ENCODE peak calls at places on chromosome 3, in nine cellular contexts. X is adipocyte, O is keratinocyte, N is GM23248, D is neuronal stem cell, B is astrocyte, S is NT2/D1, C is IMR-90, Q is endothelial cell of umbilical vein. E is an unnamed sample.

GRCh38 chr3:36701903-36702374 is 62.4 kb downstream of the DCLK3 start:
- DNase-seq in X (no peak), O (peak; percentile 44), N (peak; percentile 94), D (no peak), B (peak; percentile 90), S (no peak), C (peak; percentile 96), Q (peak; percentile 19), E (no peak)

GRCh38 chr3:12679468-12679867 is 15.6 kb upstream of the RAF1 start:
- DNase-seq in X (peak; percentile 84), O (no peak), N (peak; percentile 92), D (no peak), B (peak; percentile 58), S (no peak), C (peak; percentile 94), Q (no peak), E (no peak)

GRCh38 chr3:123881771-123882170 is 2.4 kb downstream of the MYLK start:
- DNase-seq in X (no peak), O (no peak), N (no peak), D (no peak), B (no peak), S (no peak), C (no peak), Q (no peak), E (no peak)

GRCh38 chr3:127820871-127821853 is 1.2 kb downstream of the MGLL start:
- DNase-seq in X (peak; percentile 35), O (no peak), N (peak; percentile 39), D (no peak), B (no peak), S (no peak), C (peak; percentile 56), Q (peak; percentile 57), E (no peak)

GRCh38 chr3:27542469-27542868 is 58.3 kb upstream of the SLC4A7 start:
- DNase-seq in X (no peak), O (no peak), N (no peak), D (no peak), B (no peak), S (no peak), C (no peak), Q (no peak), E (no peak)

GRCh38 chr3:194631696-194632095 is 1.5 kb downstream of the TMEM44 start:
- DNase-seq in X (no peak), O (no peak), N (no peak), D (no peak), B (no peak), S (no peak), C (no peak), Q (no peak), E (no peak)

GRCh38 chr3:15360786-15361493 is 28.6 kb upstream of the SH3BP5 start:
- DNase-seq in X (peak; percentile 83), O (no peak), N (peak; percentile 72), D (no peak), B (peak; percentile 85), S (no peak), C (peak; percentile 77), Q (peak; percentile 76), E (no peak)

GRCh38 chr3:57252404-57252803 is 24.9 kb downstream of the APPL1 start:
- DNase-seq in X (peak; percentile 13), O (no peak), N (no peak), D (no peak), B (no peak), S (no peak), C (no peak), Q (no peak), E (no peak)

GRCh38 chr3:33577173-33577572 is 137.0 kb upstream of the UBP1 start:
- DNase-seq in X (no peak), O (no peak), N (no peak), D (no peak), B (no peak), S (no peak), C (no peak), Q (no peak), E (no peak)

GRCh38 chr3:195900426-195901355 is 7.7 kb downstream of the TNK2 start:
- DNase-seq in X (no peak), O (no peak), N (peak; percentile 49), D (no peak), B (peak; percentile 66), S (no peak), C (peak; percentile 54), Q (no peak), E (no peak)
- H3K9ac ChIP-seq in X (no peak overlapping the region), O (peak overlapping the region; percentile 15), N (no peak overlapping the region), D (no peak overlapping the region), B (peak overlapping the region; percentile 27), S (no peak overlapping the region), C (no peak overlapping the region), Q (no peak overlapping the region), E (no peak overlapping the region)

DNA sequence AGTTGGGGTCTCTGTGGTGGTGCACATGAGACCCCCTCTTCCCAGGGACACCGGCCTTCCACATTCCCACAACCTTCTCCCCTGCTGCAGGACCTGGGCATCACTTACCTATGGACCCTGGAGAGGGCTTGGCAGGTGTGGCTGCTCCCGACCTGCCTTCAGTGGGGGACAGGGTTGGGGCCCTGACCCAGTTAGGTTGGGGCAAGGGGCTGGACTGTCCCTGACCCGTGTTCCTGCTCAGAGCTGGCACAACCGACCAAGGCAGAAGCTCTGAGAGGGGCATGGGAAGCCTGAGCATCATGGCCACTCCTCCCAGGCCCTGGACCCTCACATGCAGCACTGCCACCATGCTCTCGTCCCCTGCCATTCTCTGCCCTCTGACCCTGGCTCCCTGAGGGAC is 6.1 kb downstream of the NBEAL2 start:
- DNase-seq in X (no peak), O (no peak), N (no peak), D (no peak), B (no peak), S (no peak), C (no peak), Q (no peak), E (no peak)
- H3K9ac ChIP-seq in X (no peak overlapping the region), O (no peak overlapping the region), N (no peak overlapping the region), D (no peak overlapping the region), B (no peak overlapping the region), S (no peak overlapping the region), C (no peak overlapping the region), Q (no peak overlapping the region), E (no peak overlapping the region)

GRCh38 chr3:4001976-4002375 is 202.7 kb downstream of the LRRN1 start:
- DNase-seq in X (no peak), O (no peak), N (no peak), D (peak; percentile 70), B (no peak), S (no peak), C (no peak), Q (no peak), E (peak; percentile 70)
- H3K9ac ChIP-seq in X (no peak overlapping the region), O (no peak overlapping the region), N (no peak overlapping the region), D (no peak overlapping the region), B (no peak overlapping the region), S (no peak overlapping the region), C (no peak overlapping the region), Q (no peak overlapping the region), E (no peak overlapping the region)

DNA sequence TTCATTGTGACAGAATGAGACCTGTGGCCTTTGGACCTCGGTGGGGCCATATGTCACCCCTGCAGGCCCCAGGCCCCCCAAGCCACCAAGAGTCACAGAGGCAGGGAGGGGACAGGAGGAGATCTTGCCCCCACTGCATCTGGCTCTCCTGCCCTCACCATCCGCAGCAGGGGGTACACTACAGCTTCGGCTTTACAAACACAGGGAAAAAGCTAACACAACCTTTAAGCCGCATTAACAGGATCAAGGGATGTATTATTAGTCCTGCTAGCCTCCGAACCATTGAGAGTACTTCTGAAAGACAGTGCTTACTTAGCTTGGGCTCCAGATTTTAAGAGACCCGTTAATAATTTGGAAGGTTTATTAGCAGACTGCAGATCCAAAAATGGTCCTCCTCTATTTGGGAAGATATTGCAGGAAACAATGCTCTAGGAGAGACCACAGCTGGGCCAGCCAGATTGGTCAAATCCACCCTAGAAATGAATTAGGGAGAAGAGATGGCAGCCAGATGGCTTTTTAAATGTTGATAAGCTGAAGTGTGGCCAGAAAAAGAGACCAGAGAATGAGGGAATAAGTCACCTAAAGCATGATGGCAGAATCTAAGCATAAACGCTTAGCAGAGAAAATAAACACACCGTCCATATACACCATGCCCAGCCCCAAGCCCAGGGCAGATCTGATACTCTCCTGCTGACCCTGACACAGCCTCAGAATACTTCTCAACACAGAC is 31.5 kb downstream of the SRGAP3 start:
- DNase-seq in X (no peak), O (no peak), N (no peak), D (no peak), B (no peak), S (no peak), C (no peak), Q (no peak), E (peak; percentile 73)
- H3K9ac ChIP-seq in X (no peak overlapping the region), O (peak overlapping the region; percentile 46), N (no peak overlapping the region), D (no peak overlapping the region), B (no peak overlapping the region), S (no peak overlapping the region), C (no peak overlapping the region), Q (no peak overlapping the region), E (no peak overlapping the region)

DNA sequence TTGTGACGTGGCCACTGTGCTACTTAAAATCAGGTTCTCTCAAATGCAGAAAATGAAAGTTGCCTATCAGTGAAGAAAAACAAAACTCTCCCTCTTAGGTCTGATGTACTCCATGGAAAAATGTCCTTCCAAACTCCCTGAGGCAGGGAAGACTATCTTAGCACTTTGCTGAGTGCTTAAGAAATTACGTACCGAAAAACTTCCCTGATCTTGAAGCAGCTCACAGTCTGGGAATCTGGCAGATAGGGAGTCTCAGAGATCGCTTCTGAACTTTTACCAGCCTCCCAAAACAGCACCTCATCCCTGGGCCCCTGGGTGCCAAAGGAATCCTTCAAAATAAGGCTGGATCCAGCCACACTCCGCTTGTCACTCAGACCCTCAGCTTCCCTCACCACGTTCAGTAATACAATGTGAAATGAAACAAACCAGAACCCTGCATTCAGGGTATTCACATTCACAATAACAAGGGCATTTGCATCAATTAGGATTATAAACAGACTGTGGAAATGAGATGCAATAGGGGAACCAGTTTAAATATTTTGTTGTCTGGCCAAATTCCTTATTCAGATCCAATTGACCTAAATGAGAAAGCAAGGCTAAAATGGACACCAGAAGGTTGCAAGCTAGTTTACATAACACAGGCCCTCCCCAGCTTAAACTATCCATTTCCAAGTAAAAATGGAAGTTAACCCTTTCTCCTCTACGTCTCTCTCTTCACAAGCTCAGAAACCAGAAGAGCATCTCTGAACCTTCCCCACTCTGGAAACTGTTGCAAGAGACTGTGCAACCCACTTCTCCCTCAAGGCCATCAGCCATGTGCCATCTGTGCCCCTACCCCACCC is 20.9 kb downstream of the OSBPL10 start:
- DNase-seq in X (peak; percentile 82), O (no peak), N (peak; percentile 40), D (no peak), B (peak; percentile 60), S (peak; percentile 73), C (peak; percentile 55), Q (no peak), E (peak; percentile 34)
- H3K9ac ChIP-seq in X (peak overlapping the region; percentile 78), O (peak overlapping the region; percentile 61), N (peak overlapping the region; percentile 64), D (no peak overlapping the region), B (peak overlapping the region; percentile 61), S (peak overlapping the region; percentile 4), C (peak overlapping the region; percentile 87), Q (no peak overlapping the region), E (no peak overlapping the region)

DNA sequence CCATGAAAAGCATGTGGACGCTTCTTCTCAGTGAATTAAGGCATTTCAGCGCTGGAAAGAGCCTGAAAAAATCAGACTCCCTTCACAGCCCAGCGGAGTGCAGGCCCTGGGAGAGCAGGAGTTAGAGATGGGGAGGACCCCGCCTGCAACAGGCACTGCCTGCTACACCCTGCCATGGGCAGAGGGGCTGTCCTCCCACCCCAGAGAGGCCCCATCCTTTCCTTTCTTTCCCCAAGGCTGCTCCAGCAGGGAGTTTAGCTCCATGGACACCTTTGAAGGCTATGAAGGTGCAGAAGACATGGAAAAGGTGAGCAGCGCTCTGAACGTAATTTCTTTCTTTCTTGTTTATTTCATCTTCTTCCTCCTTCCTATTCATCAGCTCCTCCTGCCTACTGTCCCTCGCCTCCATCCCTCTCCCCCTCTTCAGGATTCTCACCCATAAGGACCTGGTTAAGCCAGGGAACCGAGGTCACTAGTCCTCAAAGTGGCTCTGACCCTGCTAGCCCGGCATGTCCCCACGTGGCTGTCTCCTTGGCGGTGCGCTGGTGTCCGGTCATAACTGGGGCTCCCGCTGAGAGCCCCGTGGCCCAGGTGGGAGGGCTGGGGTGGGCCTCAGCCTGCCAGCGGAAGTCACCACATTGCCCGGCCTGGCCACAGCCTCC is 16.1 kb upstream of the ADIPOQ start:
- DNase-seq in X (no peak), O (no peak), N (no peak), D (no peak), B (no peak), S (no peak), C (no peak), Q (no peak), E (peak; percentile 17)
- H3K9ac ChIP-seq in X (peak overlapping the region; percentile 90), O (peak overlapping the region; percentile 52), N (no peak overlapping the region), D (no peak overlapping the region), B (peak overlapping the region; percentile 62), S (peak overlapping the region; percentile 73), C (no peak overlapping the region), Q (no peak overlapping the region), E (no peak overlapping the region)

E was measured in neural progenitor cell.